ENCODE peak calls at places on chromosomes 4 and X, in four cellular contexts. K is transverse colon; R is CD8-positive, alpha-beta memory T cell; H is ovary. O is an unnamed sample.

GRCh38 chr4:85102606-85103005 is 136.1 kb upstream of the WDFY3 start:
- DNase-seq in K (no peak), R (no peak), H (no peak), O (no peak)

GRCh38 chr4:48167538-48168263 is 33.7 kb upstream of the TXK start:
- DNase-seq in K (no peak), R (no peak), H (no peak), O (no peak)

GRCh38 chr4:4981427-4981826 is 37.8 kb downstream of the CYTL1 start:
- DNase-seq in K (no peak), R (no peak), H (no peak), O (no peak)

GRCh38 chrX:56764153-56764974 is 35.3 kb downstream of the NBDY start:
- DNase-seq in K (peak; percentile 83), R (peak; percentile 20), H (peak; percentile 84), O (peak; percentile 77)

GRCh38 chr4:147407261-147408045 is 73.4 kb upstream of the EDNRA start:
- DNase-seq in K (no peak), R (no peak), H (peak; percentile 44), O (no peak)

GRCh38 chrX:34631826-34632225 is 25.3 kb downstream of the TMEM47 start:
- DNase-seq in K (no peak), R (no peak), H (no peak), O (no peak)

GRCh38 chr4:69025191-69025998 is 70.9 kb upstream of the UGT2B7 start:
- DNase-seq in K (peak; percentile 15), R (no peak), H (no peak), O (no peak)

GRCh38 chr4:75786938-75787337 is 62.6 kb downstream of the USO1 start:
- DNase-seq in K (no peak), R (no peak), H (no peak), O (no peak)

GRCh38 chr4:67809502-67809901 is 55.3 kb upstream of the GNRHR start:
- DNase-seq in K (no peak), R (no peak), H (no peak), O (no peak)

GRCh38 chr4:149345424-149345823 is 470.2 kb downstream of the IQCM start:
- DNase-seq in K (no peak), R (no peak), H (no peak), O (no peak)

GRCh38 chr4:143381171-143382118 is 44.8 kb downstream of the GAB1 start:
- DNase-seq in K (peak; percentile 83), R (no peak), H (peak; percentile 86), O (peak; percentile 64)

GRCh38 chr4:153332936-153333335 is 11.6 kb upstream of the MND1 start:
- DNase-seq in K (no peak), R (no peak), H (no peak), O (no peak)

GRCh38 chr4:153432971-153433752 is 33.0 kb upstream of the TMEM131L start:
- DNase-seq in K (peak; percentile 74), R (peak; percentile 40), H (peak; percentile 22), O (peak; percentile 87)

GRCh38 chr4:74997942-74998341 is 65.0 kb downstream of the PARM1 start:
- DNase-seq in K (no peak), R (no peak), H (no peak), O (no peak)

GRCh38 chrX:31931225-31931624 is 859.4 kb upstream of the FTHL17 start:
- DNase-seq in K (no peak), R (no peak), H (no peak), O (no peak)

GRCh38 chr4:83387922-83388676 is 53.5 kb upstream of the HPSE start:
- DNase-seq in K (no peak), R (no peak), H (no peak), O (no peak)

GRCh38 chr4:6999172-7000086 is 43.7 kb upstream of the TADA2B start:
- DNase-seq in K (no peak), R (no peak), H (no peak), O (no peak)

GRCh38 chr4:34250562-34250961 is 1993.8 kb downstream of the ARAP2 start:
- DNase-seq in K (no peak), R (no peak), H (no peak), O (no peak)

GRCh38 chr4:102606261-102606660 is 105.1 kb downstream of the NFKB1 start:
- DNase-seq in K (no peak), R (no peak), H (no peak), O (no peak)

GRCh38 chr4:108714880-108715279 is 48.0 kb downstream of the ETNPPL start:
- DNase-seq in K (no peak), R (no peak), H (no peak), O (no peak)

GRCh38 chr4:90318208-90318607 is 191.0 kb downstream of the CCSER1 start:
- DNase-seq in K (no peak), R (no peak), H (no peak), O (no peak)

GRCh38 chrX:71052721-71053120 is 15.4 kb downstream of the SNX12 start:
- DNase-seq in K (no peak), R (no peak), H (no peak), O (no peak)

GRCh38 chr4:6497796-6498195 is 25.4 kb upstream of the PPP2R2C start:
- DNase-seq in K (no peak), R (no peak), H (no peak), O (no peak)

GRCh38 chrX:13411496-13412207 is 91.8 kb upstream of the ATXN3L start:
- DNase-seq in K (no peak), R (no peak), H (no peak), O (no peak)

GRCh38 chrX:19350831-19351447 is 7.2 kb downstream of the PDHA1 start:
- DNase-seq in K (no peak), R (no peak), H (no peak), O (no peak)

GRCh38 chrX:38426785-38427184 is 74.4 kb downstream of the OTC start:
- DNase-seq in K (no peak), R (no peak), H (no peak), O (no peak)

GRCh38 chr4:10753326-10753725 is 68.8 kb upstream of the CLNK start:
- DNase-seq in K (no peak), R (no peak), H (no peak), O (no peak)

GRCh38 chrX:98071331-98071730 is 1187.6 kb downstream of the RPA4 start:
- DNase-seq in K (no peak), R (no peak), H (no peak), O (no peak)

GRCh38 chr4:85402371-85402770 is 72.6 kb upstream of the ARHGAP24 start:
- DNase-seq in K (no peak), R (no peak), H (no peak), O (no peak)

GRCh38 chr4:153790962-153791551 is 2.2 kb upstream of the SFRP2 start:
- DNase-seq in K (no peak), R (no peak), H (no peak), O (no peak)

GRCh38 chrX:134865730-134866129 is 125.1 kb upstream of the SMIM10 start:
- DNase-seq in K (no peak), R (no peak), H (no peak), O (no peak)

GRCh38 chr4:36990108-36990872 is 254.3 kb upstream of the NWD2 start:
- DNase-seq in K (no peak), R (no peak), H (no peak), O (no peak)

GRCh38 chrX:150364347-150365050 is 1.4 kb downstream of the MAMLD1 start:
- DNase-seq in K (peak; percentile 21), R (no peak), H (peak; percentile 41), O (no peak)
- H3K27ac ChIP-seq in K (peak overlapping the region; percentile 88), R (no peak overlapping the region), H (peak overlapping the region; percentile 88), O (peak overlapping the region; percentile 70)

GRCh38 chr4:94506822-94507221 is 55.1 kb downstream of the PDLIM5 start:
- DNase-seq in K (no peak), R (no peak), H (no peak), O (peak; percentile 52)
- H3K27ac ChIP-seq in K (peak overlapping the region; percentile 54), R (no peak overlapping the region), H (no peak overlapping the region), O (no peak overlapping the region)

GRCh38 chr4:183348706-183349659 is 26.8 kb upstream of the CLDN24 start:
- DNase-seq in K (no peak), R (no peak), H (no peak), O (peak; percentile 8)
- H3K27ac ChIP-seq in K (no peak overlapping the region), R (no peak overlapping the region), H (no peak overlapping the region), O (no peak overlapping the region)

GRCh38 chr4:159006202-159006601 is 96.7 kb upstream of the RAPGEF2 start:
- DNase-seq in K (peak; percentile 51), R (no peak), H (no peak), O (no peak)
- H3K27ac ChIP-seq in K (peak overlapping the region; percentile 52), R (no peak overlapping the region), H (no peak overlapping the region), O (no peak overlapping the region)

GRCh38 chr4:8039290-8039689 is 99.6 kb upstream of the AFAP1 start:
- DNase-seq in K (peak; percentile 38), R (no peak), H (no peak), O (no peak)
- H3K27ac ChIP-seq in K (no peak overlapping the region), R (no peak overlapping the region), H (no peak overlapping the region), O (no peak overlapping the region)

DNA sequence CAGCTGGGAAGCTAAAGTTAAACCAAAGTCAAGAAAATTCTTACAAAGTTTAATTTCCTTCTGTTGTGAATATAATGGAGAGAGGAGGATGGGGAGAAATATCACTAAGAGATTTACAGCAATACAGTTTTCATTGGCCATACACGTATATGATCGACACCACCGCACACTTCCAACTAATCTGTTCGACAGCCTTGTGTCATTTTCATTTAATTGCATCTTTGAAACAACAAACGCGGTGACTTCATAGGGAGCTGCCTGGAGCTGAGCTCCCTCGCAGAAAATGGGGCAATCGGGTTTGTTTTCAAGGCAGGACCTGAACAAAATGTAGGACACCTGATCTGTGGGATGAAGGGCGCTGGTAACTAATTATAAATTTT is 1.3 kb downstream of the PTPN13 start:
- DNase-seq in K (no peak), R (no peak), H (no peak), O (no peak)
- H3K27ac ChIP-seq in K (peak overlapping the region; percentile 89), R (no peak overlapping the region), H (peak overlapping the region; percentile 91), O (peak overlapping the region; percentile 75)

DNA sequence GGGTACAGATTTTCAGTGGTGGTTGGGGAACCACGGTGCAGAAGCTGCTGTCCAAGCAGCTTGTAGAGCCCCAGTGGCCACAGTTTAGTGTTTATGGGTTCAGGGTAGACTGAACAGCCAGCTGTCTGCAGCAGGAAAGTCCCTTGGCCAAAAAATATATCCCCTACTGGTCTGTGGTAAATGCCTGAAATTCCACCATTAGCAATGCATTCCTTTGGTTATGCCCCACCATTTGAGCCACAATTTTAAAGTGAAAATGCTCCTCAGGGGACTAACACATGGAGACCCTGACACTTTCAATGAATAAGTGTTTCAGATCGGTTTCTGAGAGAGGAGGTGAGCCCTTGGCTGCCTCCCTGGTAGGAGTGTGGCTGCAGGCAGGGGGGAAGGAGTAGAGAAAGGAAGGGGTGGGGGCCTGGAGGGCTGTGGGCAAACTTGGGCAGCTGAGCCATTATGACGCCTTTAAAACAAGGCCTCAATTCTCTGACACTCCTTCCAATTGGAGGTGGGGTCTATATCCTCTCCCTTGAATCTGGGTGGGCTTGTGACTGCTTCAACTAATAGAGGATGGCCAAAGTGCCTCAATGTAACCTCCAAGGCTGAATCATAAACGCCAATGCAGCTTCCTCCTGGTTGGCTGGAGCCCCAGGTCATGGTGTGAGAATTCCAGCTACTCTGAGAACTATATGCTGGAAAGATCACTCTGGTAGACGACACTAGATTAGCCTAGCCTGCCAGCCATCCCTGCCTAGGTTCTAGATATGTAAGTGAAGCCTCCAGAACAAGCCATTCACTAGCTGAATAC is 75.8 kb upstream of the ATP6AP2 start:
- DNase-seq in K (no peak), R (no peak), H (no peak), O (no peak)
- H3K27ac ChIP-seq in K (no peak overlapping the region), R (no peak overlapping the region), H (no peak overlapping the region), O (no peak overlapping the region)

GRCh38 chr4:169068423-169068822 is 58.4 kb upstream of the CBR4 start:
- DNase-seq in K (no peak), R (no peak), H (no peak), O (no peak)
- H3K27ac ChIP-seq in K (no peak overlapping the region), R (no peak overlapping the region), H (no peak overlapping the region), O (no peak overlapping the region)

O was measured in Peyer's patch.